ENCODE peak calls at places on chromosomes 12 and 14, in four cellular contexts. V, C, E and U are unnamed samples.

GRCh38 chr12:57164966-57165365 is 17.5 kb upstream of the LRP1-AS start:
- DNase-seq in V (no peak), C (no peak), E (no peak), U (no peak)

GRCh38 chr14:68669101-68669500 is 123.8 kb downstream of the ZFP36L1 start:
- DNase-seq in V (no peak), C (no peak), E (no peak), U (peak)

GRCh38 chr12:90163975-90164374 is 455.3 kb upstream of the ATP2B1 start:
- DNase-seq in V (no peak), C (no peak), E (no peak), U (no peak)

GRCh38 chr12:29309320-29309902 is 71.6 kb downstream of the ERGIC2 start:
- DNase-seq in V (no peak), C (no peak), E (no peak), U (no peak)

GRCh38 chr12:127381681-127382080 is 885.3 kb upstream of the TMEM132C start:
- DNase-seq in V (no peak), C (no peak), E (no peak), U (no peak)

GRCh38 chr12:50614167-50614762 is 109.5 kb downstream of the DIP2B start:
- DNase-seq in V (no peak), C (no peak), E (no peak), U (peak)

GRCh38 chr14:37819155-37820015 is 224.0 kb downstream of the TTC6 start:
- DNase-seq in V (no peak), C (no peak), E (no peak), U (no peak)

GRCh38 chr12:1993341-1993740 is 10.9 kb downstream of the DCP1B start:
- DNase-seq in V (no peak), C (no peak), E (no peak), U (no peak)

GRCh38 chr14:61514006-61514830 is 181.1 kb upstream of the HIF1A start:
- DNase-seq in V (no peak), C (no peak), E (no peak), U (no peak)

GRCh38 chr14:39469094-39469710 is 37.0 kb upstream of the FBXO33 start:
- DNase-seq in V (no peak), C (no peak), E (no peak), U (peak)

GRCh38 chr14:101624579-101624978 is 63.3 kb downstream of the DIO3 start:
- DNase-seq in V (peak), C (no peak), E (no peak), U (no peak)

GRCh38 chr12:84764006-84764405 is 148.6 kb downstream of the SLC6A15 start:
- DNase-seq in V (no peak), C (no peak), E (no peak), U (no peak)

GRCh38 chr14:37326434-37326833 is 128.7 kb downstream of the MIPOL1 start:
- DNase-seq in V (no peak), C (no peak), E (no peak), U (no peak)

GRCh38 chr12:21677622-21678277 is 20.1 kb upstream of the LDHB start:
- DNase-seq in V (no peak), C (no peak), E (no peak), U (no peak)

GRCh38 chr14:56197150-56197549 is 78.9 kb downstream of the PELI2 start:
- DNase-seq in V (no peak), C (no peak), E (no peak), U (no peak)

GRCh38 chr14:34721129-34721528 is 6.7 kb upstream of the CFL2 start:
- DNase-seq in V (no peak), C (no peak), E (no peak), U (no peak)

GRCh38 chr12:110258466-110258865 is 22.6 kb upstream of the ATP2A2 start:
- DNase-seq in V (no peak), C (no peak), E (no peak), U (no peak)

GRCh38 chr12:88634008-88634407 is 53.7 kb upstream of the KITLG start:
- DNase-seq in V (no peak), C (no peak), E (no peak), U (no peak)

GRCh38 chr12:88638388-88638787 is 58.1 kb upstream of the KITLG start:
- DNase-seq in V (no peak), C (no peak), E (no peak), U (no peak)

GRCh38 chr12:88638956-88639355 is 58.7 kb upstream of the KITLG start:
- DNase-seq in V (no peak), C (no peak), E (no peak), U (no peak)

GRCh38 chr12:88628856-88629509 is 48.7 kb upstream of the KITLG start:
- DNase-seq in V (no peak), C (no peak), E (no peak), U (no peak)

GRCh38 chr12:88633312-88633711 is 53.0 kb upstream of the KITLG start:
- DNase-seq in V (no peak), C (no peak), E (no peak), U (no peak)
- TF ChIP-seq CTCF in V (no peak), C (peak), E (no peak), U (no peak)

GRCh38 chr12:41013921-41014642 is 174.0 kb upstream of the PDZRN4 start:
- DNase-seq in V (no peak), C (no peak), E (no peak), U (no peak)

GRCh38 chr12:41014643-41015020 is 173.5 kb upstream of the PDZRN4 start:
- DNase-seq in V (no peak), C (no peak), E (no peak), U (no peak)

GRCh38 chr12:41008472-41008871 is 179.6 kb upstream of the PDZRN4 start:
- DNase-seq in V (no peak), C (no peak), E (no peak), U (no peak)

DNA sequence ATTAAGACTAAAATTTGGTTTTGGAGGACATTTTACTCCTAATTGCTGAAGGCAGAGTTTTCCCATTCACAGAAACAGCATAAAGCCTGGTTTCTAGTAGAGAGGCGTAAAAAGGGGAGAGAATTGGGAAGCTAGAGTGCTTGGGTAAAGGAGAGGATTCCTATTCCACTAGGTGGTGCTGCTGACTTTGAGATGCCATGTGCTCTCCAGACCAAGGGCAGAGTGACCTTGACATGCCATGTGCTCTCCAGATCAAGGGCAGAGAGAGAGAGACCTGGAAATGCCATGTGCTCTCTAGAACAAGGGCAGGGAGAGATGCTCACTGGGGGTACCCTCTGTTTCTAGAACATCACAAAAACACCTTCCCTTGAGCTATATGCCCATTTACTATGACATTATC is 176.2 kb upstream of the PDZRN4 start:
- DNase-seq in V (no peak), C (no peak), E (no peak), U (no peak)
- TF ChIP-seq CTCF in V (no peak), C (no peak), E (no peak), U (no peak)

DNA sequence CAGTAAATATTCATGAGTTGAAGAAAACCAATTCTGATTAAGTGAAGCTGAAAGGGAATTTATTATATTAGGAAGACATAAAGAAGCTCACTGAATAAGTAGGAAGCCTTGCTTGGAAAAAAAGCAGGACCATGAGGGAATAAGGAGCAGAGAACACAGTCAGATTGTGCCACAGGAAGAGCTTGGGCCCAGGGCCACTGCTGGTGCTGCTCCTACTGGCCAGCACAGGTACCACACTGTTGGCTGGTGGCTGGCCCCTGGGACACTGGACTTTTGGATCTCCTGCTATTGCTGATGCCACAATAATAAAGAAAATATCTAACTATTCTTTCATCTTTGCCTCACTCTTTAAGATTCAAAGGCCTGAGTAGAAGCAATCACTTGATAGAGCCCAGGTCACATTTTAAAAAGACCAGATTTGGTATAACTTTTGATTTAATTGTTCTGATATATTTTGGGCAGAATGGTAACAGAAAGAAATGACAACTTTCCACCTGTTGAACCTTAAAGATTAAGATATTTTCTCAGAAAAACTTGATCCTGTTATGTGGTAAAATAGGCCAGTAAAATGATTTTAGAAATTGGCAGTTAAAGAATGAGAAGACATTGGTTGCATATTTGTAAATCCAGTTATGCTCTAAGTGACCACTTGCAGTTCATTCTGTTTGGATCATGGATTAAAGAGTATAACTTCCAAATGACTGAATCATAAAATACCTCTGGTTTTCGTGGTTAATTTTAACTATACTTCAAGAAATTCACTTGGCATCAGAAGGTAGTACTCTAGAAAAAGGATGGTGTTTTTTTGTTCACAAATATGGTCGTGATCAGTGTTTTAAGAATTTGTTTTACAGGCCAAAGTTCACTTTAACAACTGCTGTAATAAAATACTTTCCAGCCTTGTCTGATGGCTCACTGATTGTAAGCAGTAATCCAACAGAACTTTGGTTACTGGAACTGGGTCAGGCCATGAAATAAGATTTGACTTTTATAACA is 68.3 kb downstream of the DERA start:
- DNase-seq in V (peak), C (no peak), E (no peak), U (peak)
- TF ChIP-seq CTCF in V (peak), C (no peak), E (no peak), U (peak)

GRCh38 chr14:106737025-106737424 is 1210.6 kb downstream of the TMEM121 start:
- DNase-seq in V (no peak), C (no peak), E (no peak), U (no peak)
- TF ChIP-seq CTCF in V (no peak), C (no peak), E (no peak), U (no peak)

GRCh38 chr12:112855375-112855774 is 51.4 kb upstream of the OAS1 start:
- DNase-seq in V (no peak), C (no peak), E (no peak), U (peak)
- TF ChIP-seq CTCF in V (no peak), C (peak), E (no peak), U (no peak)

DNA sequence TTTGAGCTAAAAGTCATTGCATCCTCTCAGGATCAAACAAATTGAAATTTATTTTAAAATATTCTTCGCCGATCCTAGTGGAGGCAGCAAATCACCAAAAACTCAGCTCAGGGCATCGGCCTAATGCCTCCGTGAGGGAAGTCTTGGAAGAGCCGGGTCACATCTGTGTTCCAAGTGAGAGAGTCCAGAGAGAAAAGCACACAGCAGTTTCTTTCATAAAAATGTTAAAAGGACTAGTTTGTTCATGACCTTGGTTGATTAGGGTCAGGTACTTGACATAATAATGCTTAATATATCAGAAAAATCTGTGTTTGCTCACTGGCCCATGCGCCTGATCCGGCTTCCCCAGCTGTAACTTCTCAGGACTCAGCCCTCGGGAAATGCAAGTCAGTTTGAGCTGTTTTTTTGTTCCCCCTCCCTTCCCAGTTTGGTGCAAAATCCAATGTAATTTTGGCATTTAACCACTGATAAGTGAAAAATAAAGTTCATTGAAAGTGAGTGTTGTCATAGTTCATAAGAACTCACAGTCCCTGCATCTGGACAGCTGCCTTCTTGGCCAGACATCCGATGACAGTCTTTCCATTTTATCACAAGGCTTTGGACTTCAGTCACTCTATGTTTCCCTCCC is 161.7 kb downstream of the CAND1 start:
- DNase-seq in V (no peak), C (no peak), E (peak), U (no peak)
- TF ChIP-seq CTCF in V (no peak), C (peak), E (no peak), U (no peak)

GRCh38 chr12:106132175-106133135 is 6.3 kb downstream of the NUAK1 start:
- DNase-seq in V (no peak), C (no peak), E (no peak), U (no peak)
- TF ChIP-seq CTCF in V (no peak), C (no peak), E (no peak), U (no peak)

GRCh38 chr12:95238150-95238549 is 20.5 kb downstream of the VEZT start:
- DNase-seq in V (no peak), C (no peak), E (no peak), U (no peak)

GRCh38 chr12:95241761-95242506 is 24.3 kb downstream of the VEZT start:
- DNase-seq in V (no peak), C (no peak), E (no peak), U (no peak)

GRCh38 chr12:95240556-95240955 is 22.9 kb downstream of the VEZT start:
- DNase-seq in V (no peak), C (no peak), E (no peak), U (no peak)

GRCh38 chr12:95237315-95237714 is 19.7 kb downstream of the VEZT start:
- DNase-seq in V (no peak), C (no peak), E (no peak), U (no peak)

DNA sequence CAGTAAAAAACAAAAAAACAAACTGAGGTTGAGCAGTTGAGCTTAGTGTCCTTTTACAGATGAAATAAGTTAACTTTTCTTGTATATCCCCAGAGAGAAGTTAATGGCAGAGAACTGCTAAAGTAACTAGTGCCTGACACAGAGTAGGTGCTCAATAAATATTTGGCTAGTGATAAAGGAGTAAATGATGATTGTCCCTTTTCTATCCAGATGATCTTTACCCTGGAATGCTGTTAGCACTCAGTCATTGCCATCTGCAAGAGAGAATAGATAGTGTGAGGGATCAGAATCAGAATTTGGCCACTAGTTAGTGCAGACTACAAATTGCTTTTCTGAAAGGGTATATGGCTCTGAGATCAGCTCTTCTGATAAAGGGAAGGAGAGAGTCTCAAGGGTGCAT is 21.6 kb downstream of the VEZT start:
- DNase-seq in V (no peak), C (no peak), E (no peak), U (no peak)
- TF ChIP-seq CTCF in V (no peak), C (no peak), E (no peak), U (no peak)

GRCh38 chr14:26008290-26008689 is 589.5 kb downstream of the NOVA1 start:
- DNase-seq in V (no peak), C (no peak), E (no peak), U (no peak)
- TF ChIP-seq CTCF in V (no peak), C (peak), E (no peak), U (no peak)

GRCh38 chr12:77615331-77615730 is 215.4 kb upstream of the NAV3 start:
- DNase-seq in V (no peak), C (no peak), E (no peak), U (no peak)
- TF ChIP-seq CTCF in V (no peak), C (peak), E (no peak), U (no peak)